ENCODE peak calls at places on chromosome 2, in ten cellular contexts. O is left ventricle myocardium inferior, J is testis, X is GM23338, L is sigmoid colon, Z is heart left ventricle, N is mammary epithelial cell, A is fibroblast of lung, T is cardiac muscle cell, U is IMR-90. K is an unnamed sample. For H3K36me3, the result is how much of the 10 kb centered on the place peaks cover.

GRCh38 chr2:215421859-215422461 is 13.9 kb downstream of the FN1 start:
- DNase-seq in O (no peak), U (no peak), A (peak), L (no peak), N (no peak), X (no peak), Z (no peak), T (peak), J (no peak), K (no peak)

GRCh38 chr2:36453652-36454051 is 98.1 kb downstream of the CRIM1 start:
- DNase-seq in Z (no peak), T (no peak), O (no peak), A (peak), N (no peak), L (no peak), U (peak), X (no peak), J (no peak), K (no peak)

GRCh38 chr2:197851451-197851850 is 47.1 kb downstream of the PLCL1 start:
- DNase-seq in Z (no peak), O (no peak), J (no peak), X (peak), L (no peak), N (no peak), A (no peak), T (no peak), U (peak), K (no peak)

GRCh38 chr2:20359131-20359530 is 8.5 kb upstream of the PUM2 start:
- DNase-seq in L (no peak), U (no peak), O (no peak), Z (no peak), J (no peak), T (no peak), N (no peak), X (no peak), A (no peak), K (no peak)

GRCh38 chr2:74516070-74516633 is 1.9 kb downstream of the TLX2 start:
- DNase-seq in O (peak), T (peak), X (peak), Z (peak), A (no peak), J (peak), U (peak), L (peak), N (no peak), K (no peak)

GRCh38 chr2:11901351-11902069 is 155.1 kb downstream of the LPIN1 start:
- DNase-seq in T (no peak), U (no peak), O (no peak), X (peak), L (no peak), J (peak), N (no peak), Z (no peak), A (no peak), K (no peak)

GRCh38 chr2:10448646-10449480 is 736 bp upstream of the ODC1 start:
- DNase-seq in A (peak), U (peak), T (peak), O (peak), Z (peak), L (peak), N (peak), X (peak), J (peak), K (peak)

GRCh38 chr2:95260028-95261023 is 13.9 kb upstream of the PROM2 start:
- DNase-seq in Z (no peak), L (no peak), A (peak), O (no peak), N (peak), T (no peak), X (no peak), U (peak), J (no peak), K (no peak)

GRCh38 chr2:10811552-10811951 is 1.0 kb downstream of the PDIA6 start:
- DNase-seq in N (no peak), O (no peak), U (no peak), T (no peak), Z (no peak), J (no peak), L (peak), X (peak), A (no peak), K (no peak)

GRCh38 chr2:127134833-127135830 is 28.2 kb upstream of the BIN1 start:
- DNase-seq in U (no peak), Z (no peak), J (no peak), L (no peak), N (no peak), O (no peak), T (peak), X (no peak), A (no peak), K (no peak)

GRCh38 chr2:189022002-189022401 is 47.8 kb downstream of the COL3A1 start:
- DNase-seq in J (no peak), U (peak), L (peak), O (no peak), A (peak), T (no peak), Z (peak), X (no peak), N (no peak), K (no peak)

GRCh38 chr2:238854699-238855111 is 6.8 kb downstream of the TWIST2 start:
- DNase-seq in N (no peak), Z (no peak), T (no peak), J (no peak), X (peak), U (no peak), O (no peak), L (peak), A (no peak), K (no peak)

GRCh38 chr2:19687260-19687659 is 214.5 kb downstream of the TTC32 start:
- DNase-seq in U (peak), J (no peak), A (no peak), T (no peak), N (no peak), O (no peak), L (no peak), X (no peak), Z (no peak), K (no peak)

GRCh38 chr2:172195836-172196376 is 93.2 kb upstream of the DLX2 start:
- DNase-seq in X (no peak), T (no peak), O (no peak), Z (no peak), N (peak), J (no peak), U (no peak), A (no peak), L (no peak), K (no peak)

GRCh38 chr2:68767031-68767961 is 32.7 kb downstream of the ARHGAP25 start:
- DNase-seq in U (no peak), N (no peak), J (no peak), O (no peak), X (no peak), A (no peak), Z (no peak), T (no peak), L (no peak), K (no peak)

GRCh38 chr2:32136097-32136496 is 29.6 kb upstream of the SLC30A6 start:
- DNase-seq in T (peak), A (no peak), Z (no peak), O (no peak), L (no peak), N (no peak), X (no peak), U (peak), J (no peak), K (no peak)

GRCh38 chr2:156512451-156512850 is 76.3 kb downstream of the GPD2 start:
- DNase-seq in A (peak), U (peak), Z (no peak), N (no peak), X (no peak), J (no peak), L (no peak), O (no peak), T (no peak), K (no peak)

GRCh38 chr2:56681659-56682396 is 498.0 kb downstream of the CCDC85A start:
- DNase-seq in U (peak), A (peak), Z (no peak), J (no peak), O (no peak), T (no peak), L (no peak), X (no peak), N (no peak), K (no peak)

GRCh38 chr2:221563601-221564000 is 8.5 kb downstream of the EPHA4 start:
- DNase-seq in O (no peak), L (no peak), X (no peak), J (no peak), A (no peak), T (no peak), Z (no peak), U (no peak), N (no peak), K (no peak)
- H3K4me3 ChIP-seq in O (no peak), L (no peak), X (no peak), J (no peak), A (no peak), T (no peak), Z (no peak), U (no peak), N (no peak), K (no peak)

DNA sequence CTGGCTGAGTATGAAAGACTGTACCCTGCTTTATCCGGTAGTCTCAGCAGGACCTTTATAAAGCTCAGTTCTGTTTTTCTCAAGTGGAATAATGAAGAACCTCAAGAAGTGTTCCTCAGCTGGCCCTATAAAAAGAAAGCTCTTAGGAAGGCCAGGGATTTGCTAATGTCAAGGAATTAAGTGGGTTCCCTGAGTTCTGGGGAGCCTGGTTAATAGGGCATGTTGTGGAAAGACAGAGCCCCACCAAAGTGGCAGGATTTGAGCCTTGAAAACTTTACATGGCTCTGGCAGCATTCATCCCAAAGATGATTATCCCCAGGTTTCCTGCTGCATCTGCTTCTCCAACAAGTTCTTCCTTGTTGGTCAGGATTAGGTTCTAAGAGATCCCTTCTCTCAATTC is 6.9 kb upstream of the DYSF start:
- DNase-seq in O (no peak), N (no peak), T (no peak), A (no peak), J (no peak), L (no peak), X (no peak), Z (no peak), U (no peak), K (no peak)
- H3K36me3 ChIP-seq in O (under half), N (under half), T (under half), A (under half), J (under half), L (under half), X (under half), Z (under half), U (under half), K (under half)

GRCh38 chr2:118834901-118835738 is 12.3 kb downstream of the EN1 start:
- DNase-seq in Z (no peak), O (no peak), X (peak), L (no peak), T (peak), J (no peak), A (no peak), U (no peak), N (no peak), K (no peak)
- H3K4me3 ChIP-seq in Z (peak), O (peak), X (peak), L (no peak), T (peak), J (peak), A (no peak), U (peak), N (peak), K (no peak)

GRCh38 chr2:671072-671471 is 6.1 kb downstream of the TMEM18 start:
- DNase-seq in A (no peak), O (no peak), U (no peak), T (no peak), N (no peak), Z (no peak), X (no peak), L (no peak), J (no peak), K (no peak)

GRCh38 chr2:673615-674318 is 3.4 kb downstream of the TMEM18 start:
- DNase-seq in A (peak), O (no peak), U (peak), N (peak), J (no peak), L (no peak), Z (no peak), X (no peak), T (no peak), K (no peak)

GRCh38 chr2:671787-672605 is 5.2 kb downstream of the TMEM18 start:
- DNase-seq in N (no peak), Z (no peak), X (no peak), J (no peak), U (no peak), L (no peak), A (no peak), T (no peak), O (no peak), K (no peak)

GRCh38 chr2:673016-673415 is 4.2 kb downstream of the TMEM18 start:
- DNase-seq in Z (no peak), O (no peak), A (no peak), X (no peak), J (no peak), N (no peak), L (no peak), T (no peak), U (no peak), K (no peak)

GRCh38 chr2:672606-672905 is 4.7 kb downstream of the TMEM18 start:
- DNase-seq in O (no peak), U (no peak), N (no peak), J (no peak), L (no peak), A (no peak), T (no peak), X (no peak), Z (no peak), K (no peak)
- H3K36me3 ChIP-seq in O (half or more), U (under half), N (under half), J (under half), L (under half), A (under half), T (under half), X (under half), Z (half or more), K (under half)

DNA sequence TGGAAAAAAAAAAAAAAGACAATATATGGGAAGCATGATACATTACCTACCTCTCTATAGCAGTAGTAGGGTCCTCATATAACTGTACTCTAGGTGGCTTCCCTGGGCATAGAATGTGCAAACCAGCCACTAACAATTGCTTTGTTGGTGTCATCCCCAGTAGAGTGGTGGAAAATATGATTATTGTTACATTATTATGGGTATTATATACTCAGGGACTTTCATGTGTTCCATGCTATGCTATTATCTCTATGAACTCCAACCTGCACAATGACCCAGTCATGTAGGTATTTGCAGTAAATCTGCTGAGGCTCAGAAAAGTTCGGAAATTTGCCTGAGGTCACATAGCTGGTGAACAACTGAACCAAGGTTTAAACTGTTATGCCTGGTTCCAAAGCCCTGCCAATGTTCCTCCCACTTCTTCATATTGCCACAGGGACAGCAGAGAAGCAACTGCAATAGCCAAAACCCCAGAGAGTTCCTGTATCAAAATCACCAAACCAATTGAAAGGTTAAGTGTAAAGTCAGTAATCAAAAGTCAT is 52.6 kb upstream of the MAP4K4 start:
- DNase-seq in A (no peak), J (no peak), U (no peak), X (no peak), L (no peak), Z (no peak), O (no peak), N (peak), T (no peak), K (no peak)
- H3K4me3 ChIP-seq in A (no peak), J (no peak), U (no peak), X (no peak), L (no peak), Z (no peak), O (no peak), N (no peak), T (no peak), K (no peak)

GRCh38 chr2:27241761-27242613 is 20.9 kb downstream of the SLC30A3 start:
- DNase-seq in Z (no peak), U (no peak), O (peak), J (no peak), L (no peak), T (no peak), X (no peak), N (no peak), A (no peak), K (no peak)

GRCh38 chr2:27245116-27245515 is 17.7 kb downstream of the SLC30A3 start:
- DNase-seq in A (no peak), U (no peak), O (no peak), J (no peak), X (no peak), L (no peak), Z (no peak), N (no peak), T (no peak), K (no peak)

GRCh38 chr2:27242614-27242951 is 20.3 kb downstream of the SLC30A3 start:
- DNase-seq in O (no peak), U (no peak), J (no peak), X (no peak), A (no peak), L (no peak), T (no peak), N (no peak), Z (no peak), K (no peak)

GRCh38 chr2:27245620-27246019 is 17.2 kb downstream of the SLC30A3 start:
- DNase-seq in X (no peak), L (no peak), U (no peak), O (no peak), T (no peak), Z (no peak), A (no peak), J (peak), N (no peak), K (no peak)

GRCh38 chr2:27243391-27244130 is 19.3 kb downstream of the SLC30A3 start:
- DNase-seq in L (no peak), A (no peak), O (no peak), T (peak), J (no peak), N (no peak), Z (no peak), X (no peak), U (no peak), K (no peak)
- H3K36me3 ChIP-seq in L (under half), A (under half), O (half or more), T (under half), J (under half), N (under half), Z (half or more), X (under half), U (half or more), K (under half)

K was measured in kidney epithelial cell.